ENCODE peak calls at places on chromosomes 1 and 21, in six cellular contexts. Z, B, X, V, O and E are unnamed samples.
A peak's percentile ranks its signal among the peaks of the same experiment; 100 is the strongest.

GRCh38 chr21:34974162-34974981 is 74.7 kb downstream of the RUNX1 start:
- DNase-seq in Z (no peak), B (peak; percentile 73), X (peak; percentile 46), V (no peak), O (no peak), E (no peak)

GRCh38 chr1:165376041-165376810 is 19.7 kb upstream of the LMX1A start:
- DNase-seq in Z (no peak), B (no peak), X (no peak), V (no peak), O (no peak), E (peak; percentile 81)

GRCh38 chr1:11961230-11961629 is 19.0 kb upstream of the MFN2 start:
- DNase-seq in Z (no peak), B (no peak), X (peak; percentile 42), V (no peak), O (no peak), E (peak; percentile 47)

GRCh38 chr1:154154534-154155181 is at the start of gene NUP210L:
- DNase-seq in Z (no peak), B (no peak), X (no peak), V (peak; percentile 23), O (no peak), E (no peak)

GRCh38 chr1:231971397-231972233 is 345.0 kb downstream of the DISC1 start:
- DNase-seq in Z (peak; percentile 61), B (no peak), X (no peak), V (no peak), O (no peak), E (peak; percentile 94)

GRCh38 chr1:226656601-226657277 is 82.3 kb downstream of the ITPKB start:
- DNase-seq in Z (peak; percentile 68), B (no peak), X (no peak), V (no peak), O (no peak), E (peak; percentile 59)

GRCh38 chr1:207844374-207844773 is 66.6 kb downstream of the CD34 start:
- DNase-seq in Z (no peak), B (no peak), X (no peak), V (no peak), O (no peak), E (no peak)

GRCh38 chr1:93503163-93503562 is 55.2 kb downstream of the FNBP1L start:
- DNase-seq in Z (no peak), B (no peak), X (no peak), V (no peak), O (no peak), E (no peak)

GRCh38 chr1:165696625-165697100 is 1.7 kb downstream of the ALDH9A1 start:
- DNase-seq in Z (no peak), B (no peak), X (no peak), V (no peak), O (no peak), E (peak; percentile 46)

GRCh38 chr1:170910273-170910672 is 25.1 kb upstream of the MROH9 start:
- DNase-seq in Z (no peak), B (no peak), X (no peak), V (no peak), O (no peak), E (peak; percentile 39)

GRCh38 chr1:99680258-99680657 is 34.3 kb downstream of the PALMD start:
- DNase-seq in Z (no peak), B (no peak), X (no peak), V (no peak), O (no peak), E (peak; percentile 58)

GRCh38 chr1:246142320-246142893 is 364.7 kb downstream of the SMYD3 start:
- DNase-seq in Z (no peak), B (no peak), X (no peak), V (no peak), O (peak; percentile 70), E (peak; percentile 77)
- TF ChIP-seq MAX in Z (peak; percentile 82), B (no peak), X (no peak), V (no peak), O (no peak), E (no peak)

GRCh38 chr1:110243581-110243980 is 33.5 kb downstream of the KCNC4 start:
- DNase-seq in Z (no peak), B (no peak), X (no peak), V (no peak), O (no peak), E (no peak)
- H2AFZ ChIP-seq in Z (no peak overlapping the region), B (peak overlapping the region; percentile 62), X (no peak overlapping the region), V (peak overlapping the region; percentile 63), O (no peak overlapping the region), E (no peak overlapping the region)

GRCh38 chr1:21705303-21705980 is 36.3 kb upstream of the RAP1GAP start:
- DNase-seq in Z (no peak), B (no peak), X (peak; percentile 42), V (no peak), O (no peak), E (no peak)

GRCh38 chr1:21704055-21704660 is 35.0 kb upstream of the RAP1GAP start:
- DNase-seq in Z (no peak), B (no peak), X (no peak), V (no peak), O (no peak), E (no peak)

GRCh38 chr1:21707086-21707840 is 38.1 kb upstream of the RAP1GAP start:
- DNase-seq in Z (no peak), B (no peak), X (no peak), V (no peak), O (no peak), E (peak; percentile 68)

GRCh38 chr1:21706151-21706835 is 37.1 kb upstream of the RAP1GAP start:
- DNase-seq in Z (no peak), B (no peak), X (peak; percentile 25), V (peak; percentile 27), O (no peak), E (no peak)

GRCh38 chr1:21707891-21708290 is 38.7 kb upstream of the RAP1GAP start:
- DNase-seq in Z (no peak), B (no peak), X (no peak), V (no peak), O (no peak), E (no peak)
- TF ChIP-seq POLR2AphosphoS5 in Z (no peak), B (no peak), X (no peak), V (no peak), O (no peak), E (no peak)

DNA sequence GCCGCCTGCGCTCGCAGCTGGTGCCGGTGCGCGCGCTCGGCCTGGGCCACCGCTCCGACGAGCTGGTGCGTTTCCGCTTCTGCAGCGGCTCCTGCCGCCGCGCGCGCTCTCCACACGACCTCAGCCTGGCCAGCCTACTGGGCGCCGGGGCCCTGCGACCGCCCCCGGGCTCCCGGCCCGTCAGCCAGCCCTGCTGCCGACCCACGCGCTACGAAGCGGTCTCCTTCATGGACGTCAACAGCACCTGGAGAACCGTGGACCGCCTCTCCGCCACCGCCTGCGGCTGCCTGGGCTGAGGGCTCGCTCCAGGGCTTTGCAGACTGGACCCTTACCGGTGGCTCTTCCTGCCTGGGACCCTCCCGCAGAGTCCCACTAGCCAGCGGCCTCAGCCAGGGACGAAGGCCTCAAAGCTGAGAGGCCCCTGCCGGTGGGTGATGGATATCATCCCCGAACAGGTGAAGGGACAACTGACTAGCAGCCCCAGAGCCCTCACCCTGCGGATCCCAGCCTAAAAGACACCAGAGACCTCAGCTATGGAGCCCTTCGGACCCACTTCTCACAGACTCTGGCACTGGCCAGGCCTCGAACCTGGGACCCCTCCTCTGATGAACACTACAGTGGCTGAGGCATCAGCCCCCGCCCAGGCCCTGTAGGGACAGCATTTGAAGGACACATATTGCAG is 3.0 kb downstream of the ARTN start:
- DNase-seq in Z (peak; percentile 87), B (no peak), X (peak; percentile 48), V (no peak), O (no peak), E (peak; percentile 16)
- TF ChIP-seq MAX in Z (no peak), B (no peak), X (peak; percentile 15), V (no peak), O (no peak), E (no peak)

DNA sequence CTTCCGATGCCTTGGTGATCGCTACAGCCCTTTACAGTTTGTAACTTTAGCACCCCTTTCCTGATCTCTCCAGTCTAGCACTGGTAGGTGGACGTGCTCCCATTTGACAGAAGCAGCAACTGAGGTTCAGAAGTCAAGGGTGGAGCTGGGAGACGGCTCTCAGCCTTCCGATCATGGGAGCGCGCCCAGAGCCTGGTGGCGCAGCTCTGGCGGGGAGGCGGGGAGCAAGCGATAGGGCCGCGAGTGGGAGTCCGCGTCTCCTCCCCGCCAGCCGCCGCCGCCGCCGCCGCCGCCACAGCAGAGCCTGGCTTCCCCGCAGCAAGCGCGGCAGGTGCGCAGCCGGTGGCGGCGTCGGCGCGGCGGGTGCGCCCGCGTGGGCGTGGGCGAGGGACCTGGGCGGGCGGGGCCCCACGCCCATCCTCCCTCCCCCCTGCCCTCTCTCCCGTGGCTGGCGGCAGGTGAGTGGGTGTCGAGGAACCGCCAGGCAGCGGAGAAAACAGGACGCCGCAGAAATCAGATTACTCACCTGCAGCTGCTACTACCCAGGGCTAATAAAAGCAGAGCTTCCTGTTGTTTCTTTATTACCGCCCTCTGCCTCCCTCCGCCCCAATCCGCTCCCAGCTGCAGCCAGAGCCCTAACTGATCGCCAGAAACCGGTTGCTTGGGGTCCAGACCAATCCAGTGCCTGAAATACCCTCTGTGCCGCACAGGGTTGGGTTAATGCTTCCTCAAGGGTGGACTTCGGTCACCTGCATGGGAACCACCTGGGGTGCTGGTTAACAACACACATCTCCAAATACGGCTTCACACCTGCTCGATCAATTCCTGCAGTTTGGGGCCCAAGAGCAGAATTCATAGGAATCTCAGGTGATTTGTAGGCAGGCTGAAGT is 60.2 kb upstream of the ID3 start:
- DNase-seq in Z (peak; percentile 78), B (no peak), X (no peak), V (no peak), O (peak; percentile 92), E (peak; percentile 46)
- H2AFZ ChIP-seq in Z (no peak overlapping the region), B (peak overlapping the region; percentile 52), X (no peak overlapping the region), V (peak overlapping the region; percentile 49), O (peak overlapping the region; percentile 44), E (no peak overlapping the region)